ENCODE peak calls at places on chromosomes 12 and 14, in four cellular contexts. R is NCI-H1092 treated with DMSO at 0.1 percent for 48 hours, V is left ventricle myocardium inferior, Z is HT1080. K is an unnamed sample.
A peak's percentile ranks its signal among the peaks of the same experiment; 100 is the strongest.

GRCh38 chr14:75979071-75979571 is 2.7 kb downstream of the TGFB3 start:
- DNase-seq in Z (peak; percentile 47), R (no peak), V (no peak), K (no peak)

GRCh38 chr12:5096241-5096880 is 52.7 kb downstream of the KCNA5 start:
- DNase-seq in R (no peak), Z (peak; percentile 87), V (no peak), K (no peak)

GRCh38 chr12:88413561-88414095 is 166.6 kb downstream of the KITLG start:
- DNase-seq in R (no peak), V (no peak), Z (no peak), K (no peak)

GRCh38 chr12:108854453-108855283 is 2.7 kb downstream of the SSH1 start:
- DNase-seq in V (no peak), Z (peak; percentile 98), R (no peak), K (no peak)

GRCh38 chr12:10557766-10558165 is 52.1 kb downstream of the EIF2S3B start:
- DNase-seq in Z (no peak), R (no peak), V (no peak), K (peak; percentile 34)

GRCh38 chr12:108305520-108305919 is 33.6 kb downstream of the CMKLR1 start:
- DNase-seq in V (peak; percentile 92), R (no peak), Z (peak; percentile 71), K (no peak)

GRCh38 chr14:100450736-100451135 is 127.6 kb downstream of the SLC25A47 start:
- DNase-seq in V (no peak), Z (no peak), R (no peak), K (no peak)

GRCh38 chr12:64625243-64626077 is 15.2 kb downstream of the RASSF3 start:
- DNase-seq in Z (peak; percentile 91), R (no peak), V (peak; percentile 57), K (no peak)

GRCh38 chr14:75842624-75843023 is 139.2 kb downstream of the TGFB3 start:
- DNase-seq in V (no peak), R (no peak), Z (no peak), K (no peak)

GRCh38 chr12:71128191-71128590 is 29.6 kb downstream of the TSPAN8 start:
- DNase-seq in R (no peak), Z (no peak), V (no peak), K (peak; percentile 7)

GRCh38 chr14:105475269-105475915 is 771 bp downstream of the CRIP2 start:
- DNase-seq in V (no peak), R (peak; percentile 71), Z (peak; percentile 76), K (no peak)

GRCh38 chr12:42919691-42920090 is 330.1 kb upstream of the PRICKLE1 start:
- DNase-seq in R (no peak), Z (no peak), V (no peak), K (no peak)

GRCh38 chr12:116247377-116247776 is 30.1 kb downstream of the MED13L start:
- DNase-seq in V (no peak), Z (no peak), R (no peak), K (no peak)

GRCh38 chr12:48629541-48629940 is 52.5 kb downstream of the KANSL2 start:
- DNase-seq in V (no peak), R (no peak), Z (no peak), K (no peak)

GRCh38 chr14:88798161-88798560 is 5.4 kb upstream of the EML5 start:
- DNase-seq in Z (no peak), V (no peak), R (peak; percentile 55), K (peak; percentile 94)

GRCh38 chr12:125076103-125076502 is 10.9 kb downstream of the AACS start:
- DNase-seq in V (no peak), R (no peak), Z (no peak), K (no peak)

GRCh38 chr14:103279129-103280025 is 54.7 kb upstream of the EIF5 start:
- DNase-seq in V (no peak), Z (no peak), R (no peak), K (no peak)

GRCh38 chr12:106892075-106892474 is 63.6 kb upstream of the TMEM263 start:
- DNase-seq in Z (no peak), V (no peak), R (no peak), K (no peak)

GRCh38 chr14:70186826-70187483 is 1.8 kb downstream of the SLC8A3 start:
- DNase-seq in R (peak; percentile 44), V (no peak), Z (no peak), K (peak; percentile 62)

GRCh38 chr14:84162658-84163057 is 1367.3 kb upstream of the FLRT2 start:
- DNase-seq in Z (no peak), R (no peak), V (no peak), K (peak; percentile 86)

GRCh38 chr12:49487605-49488004 is 51.2 kb upstream of the KCNH3 start:
- DNase-seq in R (no peak), V (no peak), Z (peak; percentile 80), K (no peak)

GRCh38 chr12:48123169-48123568 is 4.0 kb downstream of the PFKM start:
- DNase-seq in V (no peak), Z (no peak), R (no peak), K (no peak)

GRCh38 chr12:27785882-27786570 is 6.0 kb upstream of the MANSC4 start:
- DNase-seq in R (no peak), Z (peak; percentile 81), V (no peak), K (no peak)

GRCh38 chr12:130988261-130989175 is 34.8 kb downstream of the ADGRD1 start:
- DNase-seq in Z (no peak), R (no peak), V (no peak), K (no peak)

GRCh38 chr12:197911-198695 is 15.9 kb downstream of the SLC6A12 start:
- DNase-seq in Z (no peak), R (no peak), V (no peak), K (no peak)

GRCh38 chr14:29649170-29649569 is 278.5 kb downstream of the PRKD1 start:
- DNase-seq in R (no peak), Z (no peak), V (no peak), K (peak; percentile 27)

GRCh38 chr14:23112359-23113178 is 6.5 kb downstream of the CEBPE start:
- DNase-seq in Z (no peak), V (no peak), R (no peak), K (no peak)

GRCh38 chr14:35571598-35571997 is 37.6 kb downstream of the INSM2 start:
- DNase-seq in R (no peak), Z (no peak), V (no peak), K (no peak)

GRCh38 chr12:127060310-127060847 is 1206.6 kb upstream of the TMEM132C start:
- DNase-seq in V (no peak), Z (peak; percentile 97), R (no peak), K (no peak)

GRCh38 chr12:33439587-33440011 is at the start of gene SYT10:
- DNase-seq in R (no peak), V (no peak), Z (no peak), K (peak; percentile 80)

GRCh38 chr12:64104376-64104775 is 117.7 kb downstream of the KICS2 start:
- DNase-seq in Z (no peak), R (no peak), V (no peak), K (no peak)